ENCODE peak calls at places on chromosomes 13 and 19, in nine cellular contexts. U is cardiac muscle cell, A is osteoblast, G is tibial artery, I is heart right ventricle, B is pancreas, H is GM23248, Z is PC-3, X is lower lobe of right lung. T is an unnamed sample.

GRCh38 chr13:103188688-103189326 is 122.6 kb upstream of the SLC10A2 start:
- DNase-seq in Z (peak; percentile 48), X (no peak), B (no peak), I (no peak), G (no peak), H (peak; percentile 14), U (peak; percentile 48), A (no peak), T (no peak)

GRCh38 chr19:57106646-57107235 is 13.0 kb upstream of the USP29 start:
- DNase-seq in B (no peak), X (no peak), Z (no peak), H (no peak), U (no peak), G (no peak), I (no peak), A (no peak), T (no peak)

GRCh38 chr13:28449826-28450773 is 44.8 kb downstream of the FLT1 start:
- DNase-seq in B (no peak), Z (peak; percentile 28), I (no peak), X (no peak), G (no peak), U (no peak), H (peak; percentile 30), A (no peak), T (no peak)

GRCh38 chr19:51681286-51681956 is 11.7 kb upstream of the SPACA6 start:
- DNase-seq in G (no peak), Z (peak; percentile 38), U (peak; percentile 9), B (no peak), I (no peak), H (no peak), X (no peak), A (no peak), T (no peak)

GRCh38 chr19:12034610-12035009 is 869 bp downstream of the ZNF433 start:
- DNase-seq in X (no peak), B (no peak), A (no peak), I (no peak), U (no peak), H (peak; percentile 46), G (no peak), Z (peak; percentile 18), T (no peak)

GRCh38 chr13:46797468-46798237 is 692 bp upstream of the ESD start:
- DNase-seq in G (no peak), X (no peak), I (no peak), A (no peak), U (no peak), Z (no peak), B (no peak), H (peak; percentile 73), T (no peak)

GRCh38 chr13:40624338-40624737 is 42.1 kb downstream of the FOXO1 start:
- DNase-seq in B (no peak), I (no peak), X (no peak), G (no peak), U (no peak), Z (no peak), H (peak; percentile 43), A (no peak), T (no peak)

GRCh38 chr19:1168877-1169791 is 4.9 kb downstream of the SBNO2 start:
- DNase-seq in A (peak; percentile 99), Z (peak; percentile 83), B (peak; percentile 53), X (peak; percentile 56), H (peak; percentile 90), G (no peak), I (no peak), U (no peak), T (peak; percentile 75)

GRCh38 chr19:45637890-45638667 is 1.1 kb downstream of the EML2 start:
- DNase-seq in U (no peak), B (no peak), A (peak; percentile 92), H (peak; percentile 55), I (no peak), G (no peak), Z (no peak), X (no peak), T (no peak)

GRCh38 chr19:47369923-47370625 is 21.0 kb downstream of the DHX34 start:
- DNase-seq in Z (no peak), U (no peak), H (peak; percentile 85), X (peak; percentile 74), A (peak; percentile 98), B (no peak), I (no peak), G (no peak), T (no peak)

GRCh38 chr13:94154362-94154761 is 325.1 kb downstream of the DCT start:
- DNase-seq in Z (peak; percentile 30), I (no peak), X (no peak), A (peak; percentile 54), B (peak; percentile 49), U (no peak), H (peak; percentile 50), G (peak; percentile 65), T (peak; percentile 47)

GRCh38 chr13:72565893-72566292 is 161.5 kb downstream of the MZT1 start:
- DNase-seq in U (peak; percentile 68), H (peak; percentile 2), Z (peak; percentile 53), B (no peak), I (no peak), A (no peak), X (no peak), G (no peak), T (no peak)

GRCh38 chr13:74131206-74131605 is 3.0 kb downstream of the KLF12 start:
- DNase-seq in B (no peak), U (no peak), H (no peak), X (no peak), A (no peak), Z (no peak), G (no peak), I (no peak), T (no peak)

GRCh38 chr19:16496613-16496983 is 404 bp downstream of the C19orf44 start:
- DNase-seq in X (no peak), H (peak; percentile 91), U (no peak), I (no peak), B (peak; percentile 32), A (peak; percentile 52), G (peak; percentile 49), Z (peak; percentile 53), T (peak; percentile 89)

GRCh38 chr13:68099616-68100015 is 869.5 kb upstream of the PCDH9 start:
- DNase-seq in I (no peak), X (no peak), G (no peak), A (no peak), B (no peak), H (peak; percentile 0), Z (peak; percentile 61), U (no peak), T (no peak)

GRCh38 chr19:29511768-29512167 is 14.0 kb upstream of the VSTM2B start:
- DNase-seq in I (no peak), U (no peak), X (no peak), Z (no peak), G (no peak), H (no peak), A (peak; percentile 1), B (no peak), T (no peak)

GRCh38 chr13:114323349-114323748 is 9.0 kb downstream of the CHAMP1 start:
- DNase-seq in A (no peak), G (no peak), H (no peak), X (no peak), U (no peak), B (no peak), I (no peak), Z (no peak), T (no peak)

GRCh38 chr13:114321256-114321655 is 7.0 kb downstream of the CHAMP1 start:
- DNase-seq in U (no peak), A (no peak), I (no peak), H (no peak), G (no peak), Z (no peak), X (no peak), B (no peak), T (no peak)

GRCh38 chr13:114325729-114326128 is 11.4 kb downstream of the CHAMP1 start:
- DNase-seq in I (no peak), U (no peak), Z (no peak), X (no peak), H (no peak), G (no peak), B (no peak), A (no peak), T (no peak)

GRCh38 chr13:114328034-114328433 is 13.7 kb downstream of the CHAMP1 start:
- DNase-seq in Z (no peak), G (no peak), H (no peak), U (no peak), X (no peak), A (no peak), I (no peak), B (no peak), T (no peak)

DNA sequence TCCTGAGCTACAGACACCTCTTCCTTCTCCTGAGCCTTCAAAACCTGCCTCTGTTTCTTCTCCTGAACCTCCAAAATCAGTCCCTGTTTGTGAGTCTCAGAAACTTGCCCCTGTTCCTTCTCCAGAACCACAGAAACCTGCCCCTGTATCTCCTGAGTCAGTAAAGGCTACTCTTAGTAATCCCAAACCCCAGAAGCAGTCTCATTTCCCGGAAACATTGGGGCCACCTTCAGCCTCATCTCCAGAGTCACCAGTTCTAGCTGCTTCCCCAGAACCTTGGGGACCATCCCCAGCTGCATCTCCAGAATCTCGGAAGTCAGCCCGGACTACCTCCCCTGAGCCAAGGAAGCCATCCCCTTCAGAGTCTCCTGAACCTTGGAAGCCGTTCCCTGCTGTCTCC is 10.0 kb downstream of the CHAMP1 start:
- DNase-seq in U (no peak), I (no peak), Z (no peak), G (no peak), A (no peak), X (no peak), B (no peak), H (no peak), T (no peak)
- H3K36me3 ChIP-seq in U (peaks cover 42% of the 10 kb centered on the region), I (peaks cover 68% of the 10 kb centered on the region), Z (peaks cover 36% of the 10 kb centered on the region), G (peaks cover 66% of the 10 kb centered on the region), A (peaks cover 74% of the 10 kb centered on the region), X (peaks cover 71% of the 10 kb centered on the region), B (no peaks in the 10 kb centered on the region), H (peaks cover 63% of the 10 kb centered on the region), T (peaks cover 5% of the 10 kb centered on the region)

DNA sequence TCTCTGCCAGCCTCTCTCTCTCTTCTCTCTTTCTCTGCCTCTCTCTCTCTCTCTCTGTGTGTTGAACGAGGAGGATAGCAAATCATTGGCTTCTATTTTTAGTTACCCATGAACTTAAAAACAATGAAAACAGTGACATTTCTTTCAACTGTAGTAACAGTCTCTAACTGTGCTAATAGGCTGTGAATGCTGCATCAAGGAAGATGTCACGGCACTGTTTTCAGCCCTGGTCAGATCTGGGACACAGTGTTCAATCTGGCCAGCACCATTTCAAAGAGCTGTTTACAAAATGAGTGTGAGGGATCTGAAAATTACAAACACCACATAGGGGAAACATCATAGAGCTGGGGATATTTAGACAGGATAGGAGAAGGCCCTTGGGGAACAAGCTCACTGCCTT is 717.0 kb downstream of the FGF9 start:
- DNase-seq in G (no peak), U (no peak), Z (no peak), I (no peak), B (no peak), A (no peak), X (no peak), H (no peak), T (no peak)
- H3K4me3 ChIP-seq in G (no peak overlapping the region), U (no peak overlapping the region), Z (no peak overlapping the region), I (no peak overlapping the region), B (no peak overlapping the region), A (no peak overlapping the region), X (no peak overlapping the region), H (no peak overlapping the region), T (no peak overlapping the region)

GRCh38 chr13:110450941-110451340 is 110.6 kb downstream of the RAB20 start:
- DNase-seq in G (no peak), I (no peak), X (no peak), Z (peak; percentile 56), H (no peak), B (no peak), U (no peak), A (no peak), T (no peak)
- H3K36me3 ChIP-seq in G (peaks cover 75% of the 10 kb centered on the region), I (peaks cover 85% of the 10 kb centered on the region), X (peaks cover 75% of the 10 kb centered on the region), Z (no peaks in the 10 kb centered on the region), H (no peaks in the 10 kb centered on the region), B (no peaks in the 10 kb centered on the region), U (peaks cover 7% of the 10 kb centered on the region), A (peaks cover 74% of the 10 kb centered on the region), T (no peaks in the 10 kb centered on the region)

GRCh38 chr19:53466726-53467125 is 807 bp upstream of the ZNF813 start:
- DNase-seq in A (peak; percentile 60), U (no peak), B (no peak), H (peak; percentile 18), X (no peak), Z (no peak), G (no peak), I (no peak), T (no peak)
- H3K4me3 ChIP-seq in A (peak overlapping the region; percentile 94), U (peak overlapping the region; percentile 96), B (peak overlapping the region; percentile 71), H (peak overlapping the region; percentile 80), X (peak overlapping the region; percentile 62), Z (peak overlapping the region; percentile 88), G (peak overlapping the region; percentile 83), I (peak overlapping the region; percentile 73), T (peak overlapping the region; percentile 82)